ENCODE peak calls at places on chromosomes 12 and 14, in four cellular contexts. One of them, this sample, is unnamed. For H3K4me1, the result is how much of the 10 kb centered on the place peaks cover.

GRCh38 chr12:94725375-94726168 is 75.2 kb upstream of the TMCC3 start:
- DNase-seq in uterus: no peak
- DNase-seq in left ventricle myocardium inferior: no peak
- DNase-seq in tibial artery: peak
- DNase-seq in this sample: peak

GRCh38 chr12:124338448-124338847 is 43.6 kb downstream of the RFLNA start:
- DNase-seq in uterus: no peak
- DNase-seq in left ventricle myocardium inferior: no peak
- DNase-seq in tibial artery: no peak
- DNase-seq in this sample: no peak

GRCh38 chr12:264269-264668 is 1.6 kb upstream of the SLC6A13 start:
- DNase-seq in uterus: no peak
- DNase-seq in left ventricle myocardium inferior: no peak
- DNase-seq in tibial artery: no peak
- DNase-seq in this sample: no peak

GRCh38 chr14:73973497-73973896 is 23.4 kb downstream of the COQ6 start:
- DNase-seq in uterus: no peak
- DNase-seq in left ventricle myocardium inferior: no peak
- DNase-seq in tibial artery: no peak
- DNase-seq in this sample: no peak

GRCh38 chr12:50387487-50387886 is 8.9 kb downstream of the FAM186A start:
- DNase-seq in uterus: no peak
- DNase-seq in left ventricle myocardium inferior: no peak
- DNase-seq in tibial artery: no peak
- DNase-seq in this sample: no peak

GRCh38 chr14:86777950-86778602 is 1214.9 kb downstream of the GALC start:
- DNase-seq in uterus: no peak
- DNase-seq in left ventricle myocardium inferior: no peak
- DNase-seq in tibial artery: no peak
- DNase-seq in this sample: no peak

GRCh38 chr14:49553892-49554291 is 32.3 kb downstream of the RPS29 start:
- DNase-seq in uterus: no peak
- DNase-seq in left ventricle myocardium inferior: no peak
- DNase-seq in tibial artery: no peak
- DNase-seq in this sample: no peak

GRCh38 chr12:120529641-120530314 is 820 bp upstream of the COQ5 start:
- DNase-seq in uterus: no peak
- DNase-seq in left ventricle myocardium inferior: no peak
- DNase-seq in tibial artery: no peak
- DNase-seq in this sample: peak

GRCh38 chr14:49636866-49637265 is 1.8 kb upstream of the DNAAF2 start:
- DNase-seq in uterus: no peak
- DNase-seq in left ventricle myocardium inferior: no peak
- DNase-seq in tibial artery: no peak
- DNase-seq in this sample: no peak

GRCh38 chr12:110002691-110003515 is 3.7 kb downstream of the ANKRD13A start:
- DNase-seq in uterus: no peak
- DNase-seq in left ventricle myocardium inferior: no peak
- DNase-seq in tibial artery: no peak
- DNase-seq in this sample: peak

GRCh38 chr12:107091989-107092641 is 1.2 kb downstream of the CRY1 start:
- DNase-seq in uterus: no peak
- DNase-seq in left ventricle myocardium inferior: no peak
- DNase-seq in tibial artery: peak
- DNase-seq in this sample: peak

GRCh38 chr14:60002819-60003492 is 83.0 kb downstream of the LRRC9 start:
- DNase-seq in uterus: peak
- DNase-seq in left ventricle myocardium inferior: peak
- DNase-seq in tibial artery: peak
- DNase-seq in this sample: no peak

GRCh38 chr12:30599631-30600030 is 96.0 kb downstream of the IPO8 start:
- DNase-seq in uterus: no peak
- DNase-seq in left ventricle myocardium inferior: no peak
- DNase-seq in tibial artery: no peak
- DNase-seq in this sample: no peak

GRCh38 chr12:81259360-81259759 is 181.5 kb downstream of the ACSS3 start:
- DNase-seq in uterus: no peak
- DNase-seq in left ventricle myocardium inferior: no peak
- DNase-seq in tibial artery: no peak
- DNase-seq in this sample: no peak

GRCh38 chr12:123269395-123269892 is 2.2 kb downstream of the CDK2AP1 start:
- DNase-seq in uterus: peak
- DNase-seq in left ventricle myocardium inferior: peak
- DNase-seq in tibial artery: peak
- DNase-seq in this sample: no peak

GRCh38 chr12:76346236-76346635 is 2.0 kb downstream of the BBS10 start:
- DNase-seq in uterus: no peak
- DNase-seq in left ventricle myocardium inferior: no peak
- DNase-seq in tibial artery: no peak
- DNase-seq in this sample: no peak

GRCh38 chr12:106030210-106031175 is 108.3 kb downstream of the NUAK1 start:
- DNase-seq in uterus: peak
- DNase-seq in left ventricle myocardium inferior: no peak
- DNase-seq in tibial artery: no peak
- DNase-seq in this sample: peak

DNA sequence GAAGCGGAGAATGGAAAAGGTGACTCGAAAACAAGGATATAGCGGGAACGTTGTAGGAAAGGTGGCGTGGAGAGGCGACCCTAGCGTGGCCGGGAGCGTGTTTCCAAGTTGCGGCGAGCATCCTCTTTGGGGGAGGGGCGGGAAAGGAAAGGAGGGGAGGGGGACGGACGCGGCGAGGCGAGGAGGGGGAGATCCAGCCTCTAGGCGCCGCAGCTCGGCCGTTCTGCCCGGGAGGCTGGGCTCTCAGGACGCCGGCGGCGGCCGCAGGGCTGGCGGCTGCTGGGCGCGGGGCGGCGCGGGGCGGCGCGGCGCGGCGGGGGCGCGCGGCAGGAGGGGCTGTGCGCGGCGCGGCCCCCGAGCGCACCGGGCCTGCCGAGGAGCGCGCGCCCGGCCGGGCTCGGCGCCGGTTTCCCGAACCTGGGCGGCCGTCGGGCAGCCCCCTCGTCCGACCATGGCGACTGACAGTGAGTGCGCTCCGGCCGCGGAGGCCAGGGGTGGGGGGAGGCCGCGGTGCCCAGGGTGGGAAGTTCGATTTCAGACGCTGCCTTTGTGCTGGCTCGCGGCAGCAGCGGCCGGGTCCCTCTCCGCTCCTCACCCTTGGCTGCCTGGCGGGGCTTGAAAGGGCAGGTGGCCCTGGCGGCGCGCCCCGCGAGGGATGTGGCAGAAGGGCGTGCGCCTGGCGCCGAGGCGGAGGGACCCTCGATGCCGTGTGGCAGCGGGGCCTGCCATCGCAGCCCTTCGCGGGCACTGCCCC is 50.3 kb downstream of the SNAPC1 start:
- DNase-seq in uterus: no peak
- DNase-seq in left ventricle myocardium inferior: no peak
- DNase-seq in tibial artery: no peak
- DNase-seq in this sample: no peak
- H3K4me3 ChIP-seq in uterus: no peak
- H3K4me3 ChIP-seq in left ventricle myocardium inferior: peak
- H3K4me3 ChIP-seq in tibial artery: peak
- H3K4me3 ChIP-seq in this sample: no peak

DNA sequence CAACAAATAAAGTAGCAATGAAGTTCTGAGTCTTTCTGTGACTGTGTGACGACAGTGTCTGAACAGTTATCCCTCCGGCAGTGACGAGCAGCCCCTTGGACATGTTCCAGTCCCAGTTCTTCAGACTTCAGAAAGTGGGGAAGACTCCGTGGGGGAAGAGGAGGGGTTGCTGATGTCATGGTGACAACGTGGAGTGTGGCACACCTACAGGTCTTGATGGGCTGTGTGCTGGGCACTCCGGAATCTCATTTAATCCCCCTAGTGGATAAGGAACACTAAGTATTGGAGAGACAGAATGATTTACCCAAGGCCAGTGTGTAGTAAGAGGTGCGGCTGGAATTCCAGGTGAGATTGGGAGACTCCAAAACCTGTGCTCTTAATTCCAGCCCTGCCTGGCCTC is 280.2 kb downstream of the CACNA1C start:
- DNase-seq in uterus: no peak
- DNase-seq in left ventricle myocardium inferior: no peak
- DNase-seq in tibial artery: no peak
- DNase-seq in this sample: no peak
- TF ChIP-seq CTCF in uterus: no peak
- TF ChIP-seq CTCF in left ventricle myocardium inferior: no peak
- TF ChIP-seq CTCF in tibial artery: no peak
- TF ChIP-seq CTCF in this sample: no peak

GRCh38 chr14:61553730-61554641 is 141.3 kb upstream of the HIF1A start:
- DNase-seq in uterus: no peak
- DNase-seq in left ventricle myocardium inferior: no peak
- DNase-seq in tibial artery: peak
- DNase-seq in this sample: peak
- H3K4me1 ChIP-seq in uterus: under half
- H3K4me1 ChIP-seq in left ventricle myocardium inferior: under half
- H3K4me1 ChIP-seq in tibial artery: under half
- H3K4me1 ChIP-seq in this sample: half or more

DNA sequence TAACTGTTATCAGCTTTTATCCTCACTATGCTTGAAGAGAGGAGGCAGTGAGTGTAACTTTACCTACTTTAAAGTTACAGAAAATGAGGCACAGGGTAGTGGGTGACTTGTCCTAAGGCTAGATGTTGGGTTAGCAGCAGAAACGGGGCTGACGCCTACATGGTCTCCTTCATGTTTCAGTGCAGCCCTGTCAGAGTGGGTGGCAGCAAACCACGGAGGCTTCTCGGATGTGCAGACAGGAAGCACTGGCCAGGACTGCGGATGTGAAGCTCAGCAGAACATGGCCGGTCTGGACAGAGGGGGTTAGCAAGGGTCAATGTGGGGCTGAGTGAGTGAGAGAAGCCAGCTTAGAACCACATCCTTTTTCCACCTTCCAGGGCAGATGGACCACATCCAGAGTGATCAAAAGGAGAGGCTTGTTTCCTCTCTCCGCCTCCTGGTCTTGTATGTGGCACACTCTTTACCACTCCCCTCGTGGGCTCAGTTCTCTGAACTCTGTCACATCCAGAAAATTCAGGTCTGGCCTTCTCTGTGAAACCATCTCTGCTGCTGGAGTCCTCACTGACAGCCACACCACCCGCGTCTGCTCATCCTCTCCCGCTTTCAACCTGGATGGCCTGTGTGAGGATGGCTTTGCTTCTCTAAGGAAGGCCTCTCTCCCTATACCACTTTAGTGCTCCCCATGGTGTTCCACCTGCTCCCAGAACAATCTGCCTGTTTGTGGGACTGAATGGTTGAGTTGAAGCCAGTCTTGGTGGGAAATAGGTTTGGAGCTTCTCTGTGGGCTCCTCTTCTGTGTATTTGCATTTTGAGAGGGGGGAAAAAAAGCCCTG is 14.1 kb downstream of the SUSD6 start:
- DNase-seq in uterus: peak
- DNase-seq in left ventricle myocardium inferior: peak
- DNase-seq in tibial artery: peak
- DNase-seq in this sample: no peak
- H3K4me3 ChIP-seq in uterus: no peak
- H3K4me3 ChIP-seq in left ventricle myocardium inferior: peak
- H3K4me3 ChIP-seq in tibial artery: no peak
- H3K4me3 ChIP-seq in this sample: no peak

GRCh38 chr14:89336338-89336737 is 80.7 kb downstream of the FOXN3 start:
- DNase-seq in uterus: no peak
- DNase-seq in left ventricle myocardium inferior: no peak
- DNase-seq in tibial artery: no peak
- DNase-seq in this sample: no peak
- TF ChIP-seq CTCF in uterus: no peak
- TF ChIP-seq CTCF in left ventricle myocardium inferior: peak
- TF ChIP-seq CTCF in tibial artery: no peak
- TF ChIP-seq CTCF in this sample: no peak

DNA sequence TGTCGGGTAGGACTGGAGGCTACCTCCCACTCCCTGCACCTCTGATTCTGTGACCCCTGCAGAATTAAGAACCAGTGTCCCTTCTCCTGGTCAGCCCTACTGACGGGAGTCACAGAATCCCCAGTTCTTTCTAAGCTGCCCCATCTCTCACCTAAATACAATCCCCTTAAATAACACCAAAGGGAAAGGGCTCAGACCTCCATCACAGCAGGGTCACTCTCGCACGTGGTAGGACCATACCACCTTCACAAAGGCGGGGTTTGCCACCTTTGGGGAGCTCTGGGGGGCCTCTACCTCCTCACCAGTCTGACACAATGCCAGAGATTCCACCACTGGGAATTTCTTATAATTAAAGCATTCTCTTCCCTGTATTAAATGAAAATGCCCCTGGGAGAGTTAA is 35.6 kb downstream of the DAD1 start:
- DNase-seq in uterus: no peak
- DNase-seq in left ventricle myocardium inferior: no peak
- DNase-seq in tibial artery: no peak
- DNase-seq in this sample: no peak
- H3K4me1 ChIP-seq in uterus: under half
- H3K4me1 ChIP-seq in left ventricle myocardium inferior: under half
- H3K4me1 ChIP-seq in tibial artery: under half
- H3K4me1 ChIP-seq in this sample: under half

This sample was measured in PC-9.